ENCODE peak calls at places on chromosomes 2 and 18, in five cellular contexts. One of them, this sample, is unnamed.
A peak's percentile ranks its signal among the peaks of the same experiment; 100 is the strongest.

GRCh38 chr2:16400127-16400623 is 265.5 kb downstream of the CYRIA start:
- DNase-seq in heart left ventricle: peak; percentile 64
- DNase-seq in stimulated activated CD8-positive, alpha-beta memory T cell treated with anti-CD3 and anti-CD28 coated beads, Interleukin-2, amount 100 ng/mL, for 1 hour: no peak
- DNase-seq in foreskin fibroblast: no peak
- DNase-seq in GM23338: no peak
- DNase-seq in this sample: no peak

GRCh38 chr2:143481231-143481613 is 352.0 kb downstream of the ARHGAP15 start:
- DNase-seq in heart left ventricle: no peak
- DNase-seq in stimulated activated CD8-positive, alpha-beta memory T cell treated with anti-CD3 and anti-CD28 coated beads, Interleukin-2, amount 100 ng/mL, for 1 hour: no peak
- DNase-seq in foreskin fibroblast: no peak
- DNase-seq in GM23338: no peak
- DNase-seq in this sample: no peak

GRCh38 chr2:43047187-43047780 is 179.1 kb downstream of the ZFP36L2 start:
- DNase-seq in heart left ventricle: no peak
- DNase-seq in stimulated activated CD8-positive, alpha-beta memory T cell treated with anti-CD3 and anti-CD28 coated beads, Interleukin-2, amount 100 ng/mL, for 1 hour: no peak
- DNase-seq in foreskin fibroblast: no peak
- DNase-seq in GM23338: no peak
- DNase-seq in this sample: peak; percentile 21

GRCh38 chr2:187468262-187468661 is 20.2 kb upstream of the CALCRL start:
- DNase-seq in heart left ventricle: no peak
- DNase-seq in stimulated activated CD8-positive, alpha-beta memory T cell treated with anti-CD3 and anti-CD28 coated beads, Interleukin-2, amount 100 ng/mL, for 1 hour: no peak
- DNase-seq in foreskin fibroblast: no peak
- DNase-seq in GM23338: no peak
- DNase-seq in this sample: no peak

GRCh38 chr2:118290436-118291004 is 202.2 kb downstream of the INSIG2 start:
- DNase-seq in heart left ventricle: no peak
- DNase-seq in stimulated activated CD8-positive, alpha-beta memory T cell treated with anti-CD3 and anti-CD28 coated beads, Interleukin-2, amount 100 ng/mL, for 1 hour: no peak
- DNase-seq in foreskin fibroblast: no peak
- DNase-seq in GM23338: no peak
- DNase-seq in this sample: no peak

GRCh38 chr2:37415128-37415817 is 70.8 kb downstream of the QPCT start:
- DNase-seq in heart left ventricle: no peak
- DNase-seq in stimulated activated CD8-positive, alpha-beta memory T cell treated with anti-CD3 and anti-CD28 coated beads, Interleukin-2, amount 100 ng/mL, for 1 hour: no peak
- DNase-seq in foreskin fibroblast: peak; percentile 74
- DNase-seq in GM23338: no peak
- DNase-seq in this sample: no peak

GRCh38 chr18:55477537-55478300 is 110.3 kb downstream of the TCF4 start:
- DNase-seq in heart left ventricle: no peak
- DNase-seq in stimulated activated CD8-positive, alpha-beta memory T cell treated with anti-CD3 and anti-CD28 coated beads, Interleukin-2, amount 100 ng/mL, for 1 hour: no peak
- DNase-seq in foreskin fibroblast: peak; percentile 56
- DNase-seq in GM23338: no peak
- DNase-seq in this sample: no peak

GRCh38 chr2:47239119-47239969 is 84.2 kb upstream of the STPG4 start:
- DNase-seq in heart left ventricle: no peak
- DNase-seq in stimulated activated CD8-positive, alpha-beta memory T cell treated with anti-CD3 and anti-CD28 coated beads, Interleukin-2, amount 100 ng/mL, for 1 hour: no peak
- DNase-seq in foreskin fibroblast: no peak
- DNase-seq in GM23338: peak; percentile 43
- DNase-seq in this sample: no peak

GRCh38 chr2:52475600-52475999 is 1292.0 kb upstream of the CHAC2 start:
- DNase-seq in heart left ventricle: no peak
- DNase-seq in stimulated activated CD8-positive, alpha-beta memory T cell treated with anti-CD3 and anti-CD28 coated beads, Interleukin-2, amount 100 ng/mL, for 1 hour: no peak
- DNase-seq in foreskin fibroblast: no peak
- DNase-seq in GM23338: no peak
- DNase-seq in this sample: no peak

GRCh38 chr2:40558772-40559171 is 106.9 kb upstream of the SLC8A1 start:
- DNase-seq in heart left ventricle: no peak
- DNase-seq in stimulated activated CD8-positive, alpha-beta memory T cell treated with anti-CD3 and anti-CD28 coated beads, Interleukin-2, amount 100 ng/mL, for 1 hour: no peak
- DNase-seq in foreskin fibroblast: no peak
- DNase-seq in GM23338: no peak
- DNase-seq in this sample: peak; percentile 46

GRCh38 chr2:39512941-39513340 is 75.9 kb upstream of the MAP4K3 start:
- DNase-seq in heart left ventricle: no peak
- DNase-seq in stimulated activated CD8-positive, alpha-beta memory T cell treated with anti-CD3 and anti-CD28 coated beads, Interleukin-2, amount 100 ng/mL, for 1 hour: no peak
- DNase-seq in foreskin fibroblast: no peak
- DNase-seq in GM23338: no peak
- DNase-seq in this sample: no peak